ENCODE peak calls at places on chromosomes 16 and 17, in seven cellular contexts. S, N, L, J, M, F and I are unnamed samples.
A peak's percentile ranks its signal among the peaks of the same experiment; 100 is the strongest.

GRCh38 chr17:4340914-4341615 is 25.4 kb downstream of the UBE2G1 start:
- DNase-seq in N (no peak), S (no peak), L (no peak), J (no peak), M (no peak), F (no peak), I (no peak)

GRCh38 chr17:80124351-80124981 is 22.5 kb downstream of the EIF4A3 start:
- DNase-seq in L (peak; percentile 75), J (peak; percentile 68), M (no peak), N (no peak), F (peak; percentile 45), S (no peak), I (no peak)

GRCh38 chr17:79803421-79803996 is 6.6 kb upstream of the CBX8 start:
- DNase-seq in F (no peak), M (no peak), L (no peak), N (no peak), S (no peak), J (no peak), I (no peak)

GRCh38 chr16:230949-231348 is 1.7 kb upstream of the LUC7L start:
- DNase-seq in N (no peak), J (no peak), S (no peak), F (no peak), M (no peak), L (no peak), I (no peak)

GRCh38 chr17:58487589-58488427 is at the start of gene HSF5:
- DNase-seq in J (peak; percentile 16), N (no peak), M (peak; percentile 3), S (no peak), L (peak; percentile 78), F (no peak), I (peak; percentile 77)

GRCh38 chr16:84471966-84472365 is 32.5 kb downstream of the MEAK7 start:
- DNase-seq in S (no peak), L (no peak), M (no peak), N (no peak), J (no peak), F (no peak), I (no peak)

GRCh38 chr17:32519769-32520701 is 33.2 kb downstream of the CDK5R1 start:
- DNase-seq in F (no peak), L (no peak), S (no peak), J (no peak), N (no peak), M (no peak), I (peak; percentile 62)

GRCh38 chr17:18185391-18185790 is 1.8 kb downstream of the ALKBH5 start:
- DNase-seq in L (no peak), J (peak; percentile 59), F (no peak), S (no peak), N (no peak), M (peak; percentile 68), I (no peak)

GRCh38 chr17:9842057-9842758 is 16.5 kb downstream of the GLP2R start:
- DNase-seq in J (peak; percentile 86), L (no peak), F (peak; percentile 65), N (no peak), S (no peak), M (peak; percentile 90), I (no peak)

GRCh38 chr17:80539022-80539421 is 5.6 kb upstream of the RPTOR start:
- DNase-seq in J (no peak), N (no peak), M (no peak), L (no peak), F (peak; percentile 41), S (no peak), I (no peak)

GRCh38 chr17:9456265-9456664 is 119.4 kb downstream of the STX8 start:
- DNase-seq in M (peak; percentile 7), J (no peak), N (no peak), S (no peak), L (no peak), F (no peak), I (no peak)

GRCh38 chr17:45267436-45268055 is 5.7 kb upstream of the SPATA32 start:
- DNase-seq in M (no peak), F (no peak), S (no peak), L (no peak), J (no peak), N (no peak), I (no peak)

GRCh38 chr16:54126907-54127306 is 159.7 kb downstream of the IRX3 start:
- DNase-seq in L (no peak), J (no peak), N (no peak), F (no peak), S (no peak), M (no peak), I (no peak)

GRCh38 chr17:35630530-35631148 is 43.5 kb downstream of the AP2B1 start:
- DNase-seq in M (peak; percentile 21), N (peak; percentile 4), J (peak; percentile 41), F (no peak), S (no peak), L (no peak), I (no peak)

DNA sequence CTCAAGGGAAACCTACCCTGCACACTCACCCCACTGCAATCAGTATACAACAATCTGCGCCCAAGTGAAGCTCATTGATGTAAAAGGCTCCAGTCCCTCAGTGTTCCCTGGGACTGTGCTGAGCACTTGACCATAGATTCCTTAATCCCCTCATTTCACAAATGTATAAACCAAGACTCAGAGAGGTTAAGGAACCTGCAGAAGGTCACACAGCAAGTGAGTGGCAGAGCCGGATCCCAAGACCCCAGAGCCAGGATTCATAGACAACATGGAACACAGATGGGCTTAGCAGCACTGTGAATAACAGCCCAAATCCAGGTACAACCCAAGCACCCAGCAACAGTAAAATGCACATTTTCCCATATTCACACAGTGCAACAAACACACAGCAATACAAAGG is 225.7 kb downstream of the C16orf78 start:
- DNase-seq in F (no peak), M (no peak), J (no peak), N (no peak), S (no peak), L (no peak), I (no peak)
- TF ChIP-seq CTCF in F (no peak), M (no peak), J (no peak), N (no peak), S (no peak), L (no peak), I (no peak)

GRCh38 chr17:73667184-73667959 is 23.1 kb upstream of the SDK2 start:
- DNase-seq in J (no peak), F (no peak), M (no peak), L (no peak), S (no peak), N (no peak), I (no peak)

GRCh38 chr17:73658821-73659220 is 14.6 kb upstream of the SDK2 start:
- DNase-seq in F (no peak), N (no peak), S (no peak), M (no peak), J (no peak), L (no peak), I (no peak)

DNA sequence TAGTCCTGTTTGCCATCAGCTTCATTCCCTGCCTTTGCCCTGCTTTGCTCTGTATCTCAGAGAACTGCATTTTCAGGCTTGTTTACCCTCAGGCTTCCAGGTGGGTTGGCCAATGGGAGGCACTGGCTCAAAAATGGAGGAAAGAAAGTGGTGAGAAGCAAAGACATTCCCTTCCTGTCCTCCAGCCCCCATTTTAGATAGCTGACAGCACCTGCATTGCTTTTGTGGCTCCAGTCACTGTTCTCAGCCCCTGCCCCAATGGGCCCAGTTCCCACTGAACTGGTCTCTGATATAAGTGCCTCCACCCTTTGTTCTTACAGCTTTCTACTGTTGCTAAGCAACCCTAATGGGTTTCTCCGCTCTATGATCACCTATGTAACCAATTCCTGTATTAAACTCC is 19.4 kb upstream of the SDK2 start:
- DNase-seq in S (no peak), N (no peak), M (no peak), F (no peak), L (no peak), J (no peak), I (no peak)
- TF ChIP-seq CTCF in S (no peak), N (no peak), M (no peak), F (no peak), L (no peak), J (no peak), I (no peak)

GRCh38 chr16:85550422-85551318 is 62.5 kb upstream of the GSE1 start:
- DNase-seq in M (no peak), S (no peak), N (no peak), F (no peak), L (no peak), J (no peak), I (no peak)
- TF ChIP-seq CTCF in M (no peak), S (peak; percentile 11), N (no peak), F (no peak), L (no peak), J (peak; percentile 6), I (no peak)

DNA sequence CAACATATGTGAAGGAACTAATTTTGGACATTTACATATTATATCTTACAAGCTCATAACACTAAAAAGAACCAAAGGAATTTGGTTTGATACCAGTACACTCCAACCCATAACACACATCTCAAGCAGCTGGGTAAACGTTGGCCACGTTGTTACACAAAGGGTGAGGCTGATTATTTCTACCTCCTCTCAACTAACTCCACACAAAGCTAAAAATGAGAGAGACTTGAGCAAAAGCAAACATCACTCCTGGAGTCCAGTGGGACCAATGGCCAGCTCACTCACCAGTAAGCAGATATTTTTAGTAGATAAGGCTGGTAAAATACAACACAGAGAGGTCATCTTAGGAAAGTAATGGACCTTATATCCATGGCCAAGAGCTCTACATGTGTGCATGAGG is 207.6 kb downstream of the MRTFB start:
- DNase-seq in N (no peak), L (no peak), S (no peak), M (no peak), F (no peak), J (no peak), I (no peak)
- TF ChIP-seq CTCF in N (no peak), L (no peak), S (no peak), M (no peak), F (no peak), J (no peak), I (no peak)

GRCh38 chr16:88880226-88881051 is 14.0 kb upstream of the PABPN1L start:
- DNase-seq in S (no peak), J (no peak), M (no peak), F (no peak), L (no peak), N (no peak), I (no peak)
- TF ChIP-seq CTCF in S (no peak), J (no peak), M (no peak), F (no peak), L (no peak), N (no peak), I (no peak)